ENCODE peak calls at places on chromosomes 11 and 22, in eight cellular contexts. One of them, this sample, is unnamed.
A peak's percentile ranks its signal among the peaks of the same experiment; 100 is the strongest.

GRCh38 chr11:71281901-71282300 is 29.5 kb upstream of the SHANK2 start:
- DNase-seq in NCI-H748 treated with DMSO at 0.1 percent for 48 hours: no peak
- DNase-seq in NCI-H2029: no peak
- DNase-seq in activated CD4-positive, alpha-beta memory T cell treated with anti-CD3 and anti-CD28 coated beads for 36 hours: no peak
- DNase-seq in activated naive CD4-positive, alpha-beta T cell: no peak
- DNase-seq in HepG2: no peak
- DNase-seq in stimulated activated CD4-positive, alpha-beta T cell treated with anti-CD3 and anti-CD28 coated beads, Interleukin-1b, Interleukin-23, amount 100 ng/mL, for 24 hours: no peak
- DNase-seq in AG09309: no peak
- DNase-seq in this sample: no peak

GRCh38 chr11:11728371-11728770 is 106.6 kb upstream of the GALNT18 start:
- DNase-seq in NCI-H748 treated with DMSO at 0.1 percent for 48 hours: no peak
- DNase-seq in NCI-H2029: no peak
- DNase-seq in activated CD4-positive, alpha-beta memory T cell treated with anti-CD3 and anti-CD28 coated beads for 36 hours: no peak
- DNase-seq in activated naive CD4-positive, alpha-beta T cell: no peak
- DNase-seq in HepG2: no peak
- DNase-seq in stimulated activated CD4-positive, alpha-beta T cell treated with anti-CD3 and anti-CD28 coated beads, Interleukin-1b, Interleukin-23, amount 100 ng/mL, for 24 hours: no peak
- DNase-seq in AG09309: no peak
- DNase-seq in this sample: no peak

GRCh38 chr11:129331217-129331616 is 44.4 kb upstream of the BARX2 start:
- DNase-seq in NCI-H748 treated with DMSO at 0.1 percent for 48 hours: no peak
- DNase-seq in NCI-H2029: no peak
- DNase-seq in activated CD4-positive, alpha-beta memory T cell treated with anti-CD3 and anti-CD28 coated beads for 36 hours: no peak
- DNase-seq in activated naive CD4-positive, alpha-beta T cell: no peak
- DNase-seq in HepG2: peak; percentile 16
- DNase-seq in stimulated activated CD4-positive, alpha-beta T cell treated with anti-CD3 and anti-CD28 coated beads, Interleukin-1b, Interleukin-23, amount 100 ng/mL, for 24 hours: no peak
- DNase-seq in AG09309: no peak
- DNase-seq in this sample: peak; percentile 65

GRCh38 chr22:42889290-42889689 is 32.2 kb upstream of the ARFGAP3 start:
- DNase-seq in NCI-H748 treated with DMSO at 0.1 percent for 48 hours: no peak
- DNase-seq in NCI-H2029: no peak
- DNase-seq in activated CD4-positive, alpha-beta memory T cell treated with anti-CD3 and anti-CD28 coated beads for 36 hours: peak; percentile 10
- DNase-seq in activated naive CD4-positive, alpha-beta T cell: no peak
- DNase-seq in HepG2: no peak
- DNase-seq in stimulated activated CD4-positive, alpha-beta T cell treated with anti-CD3 and anti-CD28 coated beads, Interleukin-1b, Interleukin-23, amount 100 ng/mL, for 24 hours: no peak
- DNase-seq in AG09309: no peak
- DNase-seq in this sample: no peak

GRCh38 chr11:20459865-20460264 is 72.3 kb downstream of the PRMT3 start:
- DNase-seq in NCI-H748 treated with DMSO at 0.1 percent for 48 hours: no peak
- DNase-seq in NCI-H2029: no peak
- DNase-seq in activated CD4-positive, alpha-beta memory T cell treated with anti-CD3 and anti-CD28 coated beads for 36 hours: no peak
- DNase-seq in activated naive CD4-positive, alpha-beta T cell: no peak
- DNase-seq in HepG2: no peak
- DNase-seq in stimulated activated CD4-positive, alpha-beta T cell treated with anti-CD3 and anti-CD28 coated beads, Interleukin-1b, Interleukin-23, amount 100 ng/mL, for 24 hours: no peak
- DNase-seq in AG09309: no peak
- DNase-seq in this sample: no peak

GRCh38 chr11:110367571-110367970 is 62.2 kb upstream of the FDX1 start:
- DNase-seq in NCI-H748 treated with DMSO at 0.1 percent for 48 hours: no peak
- DNase-seq in NCI-H2029: peak; percentile 10
- DNase-seq in activated CD4-positive, alpha-beta memory T cell treated with anti-CD3 and anti-CD28 coated beads for 36 hours: no peak
- DNase-seq in activated naive CD4-positive, alpha-beta T cell: no peak
- DNase-seq in HepG2: no peak
- DNase-seq in stimulated activated CD4-positive, alpha-beta T cell treated with anti-CD3 and anti-CD28 coated beads, Interleukin-1b, Interleukin-23, amount 100 ng/mL, for 24 hours: no peak
- DNase-seq in AG09309: no peak
- DNase-seq in this sample: no peak

GRCh38 chr11:19672591-19673206 is 39.9 kb upstream of the NAV2 start:
- DNase-seq in NCI-H748 treated with DMSO at 0.1 percent for 48 hours: no peak
- DNase-seq in NCI-H2029: peak; percentile 15
- DNase-seq in activated CD4-positive, alpha-beta memory T cell treated with anti-CD3 and anti-CD28 coated beads for 36 hours: no peak
- DNase-seq in activated naive CD4-positive, alpha-beta T cell: no peak
- DNase-seq in HepG2: no peak
- DNase-seq in stimulated activated CD4-positive, alpha-beta T cell treated with anti-CD3 and anti-CD28 coated beads, Interleukin-1b, Interleukin-23, amount 100 ng/mL, for 24 hours: no peak
- DNase-seq in AG09309: no peak
- DNase-seq in this sample: no peak

GRCh38 chr22:45217806-45218205 is 22.9 kb downstream of the KIAA0930 start:
- DNase-seq in NCI-H748 treated with DMSO at 0.1 percent for 48 hours: no peak
- DNase-seq in NCI-H2029: no peak
- DNase-seq in activated CD4-positive, alpha-beta memory T cell treated with anti-CD3 and anti-CD28 coated beads for 36 hours: no peak
- DNase-seq in activated naive CD4-positive, alpha-beta T cell: no peak
- DNase-seq in HepG2: no peak
- DNase-seq in stimulated activated CD4-positive, alpha-beta T cell treated with anti-CD3 and anti-CD28 coated beads, Interleukin-1b, Interleukin-23, amount 100 ng/mL, for 24 hours: no peak
- DNase-seq in AG09309: no peak
- DNase-seq in this sample: no peak

GRCh38 chr11:58498464-58498863 is 9.4 kb downstream of the OR5B21 start:
- DNase-seq in NCI-H748 treated with DMSO at 0.1 percent for 48 hours: no peak
- DNase-seq in NCI-H2029: no peak
- DNase-seq in activated CD4-positive, alpha-beta memory T cell treated with anti-CD3 and anti-CD28 coated beads for 36 hours: no peak
- DNase-seq in activated naive CD4-positive, alpha-beta T cell: no peak
- DNase-seq in HepG2: no peak
- DNase-seq in stimulated activated CD4-positive, alpha-beta T cell treated with anti-CD3 and anti-CD28 coated beads, Interleukin-1b, Interleukin-23, amount 100 ng/mL, for 24 hours: no peak
- DNase-seq in AG09309: no peak
- DNase-seq in this sample: no peak

GRCh38 chr11:120383518-120384155 is 47.4 kb downstream of the ARHGEF12 start:
- DNase-seq in NCI-H748 treated with DMSO at 0.1 percent for 48 hours: no peak
- DNase-seq in NCI-H2029: no peak
- DNase-seq in activated CD4-positive, alpha-beta memory T cell treated with anti-CD3 and anti-CD28 coated beads for 36 hours: no peak
- DNase-seq in activated naive CD4-positive, alpha-beta T cell: no peak
- DNase-seq in HepG2: no peak
- DNase-seq in stimulated activated CD4-positive, alpha-beta T cell treated with anti-CD3 and anti-CD28 coated beads, Interleukin-1b, Interleukin-23, amount 100 ng/mL, for 24 hours: no peak
- DNase-seq in AG09309: no peak
- DNase-seq in this sample: no peak

GRCh38 chr11:7672960-7673723 is at the start of gene CYB5R2:
- DNase-seq in NCI-H748 treated with DMSO at 0.1 percent for 48 hours: no peak
- DNase-seq in NCI-H2029: no peak
- DNase-seq in activated CD4-positive, alpha-beta memory T cell treated with anti-CD3 and anti-CD28 coated beads for 36 hours: peak; percentile 38
- DNase-seq in activated naive CD4-positive, alpha-beta T cell: no peak
- DNase-seq in HepG2: no peak
- DNase-seq in stimulated activated CD4-positive, alpha-beta T cell treated with anti-CD3 and anti-CD28 coated beads, Interleukin-1b, Interleukin-23, amount 100 ng/mL, for 24 hours: no peak
- DNase-seq in AG09309: no peak
- DNase-seq in this sample: peak; percentile 57

GRCh38 chr11:21412652-21413383 is 743.4 kb downstream of the NELL1 start:
- DNase-seq in NCI-H748 treated with DMSO at 0.1 percent for 48 hours: no peak
- DNase-seq in NCI-H2029: no peak
- DNase-seq in activated CD4-positive, alpha-beta memory T cell treated with anti-CD3 and anti-CD28 coated beads for 36 hours: no peak
- DNase-seq in activated naive CD4-positive, alpha-beta T cell: no peak
- DNase-seq in HepG2: no peak
- DNase-seq in stimulated activated CD4-positive, alpha-beta T cell treated with anti-CD3 and anti-CD28 coated beads, Interleukin-1b, Interleukin-23, amount 100 ng/mL, for 24 hours: no peak
- DNase-seq in AG09309: no peak
- DNase-seq in this sample: no peak

GRCh38 chr22:37455896-37456295 is 28.6 kb upstream of the ELFN2 start:
- DNase-seq in NCI-H748 treated with DMSO at 0.1 percent for 48 hours: no peak
- DNase-seq in NCI-H2029: no peak
- DNase-seq in activated CD4-positive, alpha-beta memory T cell treated with anti-CD3 and anti-CD28 coated beads for 36 hours: no peak
- DNase-seq in activated naive CD4-positive, alpha-beta T cell: no peak
- DNase-seq in HepG2: no peak
- DNase-seq in stimulated activated CD4-positive, alpha-beta T cell treated with anti-CD3 and anti-CD28 coated beads, Interleukin-1b, Interleukin-23, amount 100 ng/mL, for 24 hours: no peak
- DNase-seq in AG09309: no peak
- DNase-seq in this sample: no peak

GRCh38 chr11:60974726-60975125 is 3.2 kb downstream of the CD6 start:
- DNase-seq in NCI-H748 treated with DMSO at 0.1 percent for 48 hours: no peak
- DNase-seq in NCI-H2029: no peak
- DNase-seq in activated CD4-positive, alpha-beta memory T cell treated with anti-CD3 and anti-CD28 coated beads for 36 hours: peak; percentile 64
- DNase-seq in activated naive CD4-positive, alpha-beta T cell: no peak
- DNase-seq in HepG2: no peak
- DNase-seq in stimulated activated CD4-positive, alpha-beta T cell treated with anti-CD3 and anti-CD28 coated beads, Interleukin-1b, Interleukin-23, amount 100 ng/mL, for 24 hours: no peak
- DNase-seq in AG09309: no peak
- DNase-seq in this sample: no peak

GRCh38 chr11:45578286-45578685 is 87.1 kb downstream of the CHST1 start:
- DNase-seq in NCI-H748 treated with DMSO at 0.1 percent for 48 hours: no peak
- DNase-seq in NCI-H2029: no peak
- DNase-seq in activated CD4-positive, alpha-beta memory T cell treated with anti-CD3 and anti-CD28 coated beads for 36 hours: no peak
- DNase-seq in activated naive CD4-positive, alpha-beta T cell: no peak
- DNase-seq in HepG2: no peak
- DNase-seq in stimulated activated CD4-positive, alpha-beta T cell treated with anti-CD3 and anti-CD28 coated beads, Interleukin-1b, Interleukin-23, amount 100 ng/mL, for 24 hours: no peak
- DNase-seq in AG09309: no peak
- DNase-seq in this sample: no peak

GRCh38 chr11:131924446-131925240 is 554.2 kb downstream of the NTM start:
- DNase-seq in NCI-H748 treated with DMSO at 0.1 percent for 48 hours: no peak
- DNase-seq in NCI-H2029: no peak
- DNase-seq in activated CD4-positive, alpha-beta memory T cell treated with anti-CD3 and anti-CD28 coated beads for 36 hours: no peak
- DNase-seq in activated naive CD4-positive, alpha-beta T cell: no peak
- DNase-seq in HepG2: no peak
- DNase-seq in stimulated activated CD4-positive, alpha-beta T cell treated with anti-CD3 and anti-CD28 coated beads, Interleukin-1b, Interleukin-23, amount 100 ng/mL, for 24 hours: no peak
- DNase-seq in AG09309: no peak
- DNase-seq in this sample: no peak

GRCh38 chr11:126512251-126512650 is 156.8 kb downstream of the ST3GAL4 start:
- DNase-seq in NCI-H748 treated with DMSO at 0.1 percent for 48 hours: no peak
- DNase-seq in NCI-H2029: no peak
- DNase-seq in activated CD4-positive, alpha-beta memory T cell treated with anti-CD3 and anti-CD28 coated beads for 36 hours: no peak
- DNase-seq in activated naive CD4-positive, alpha-beta T cell: no peak
- DNase-seq in HepG2: no peak
- DNase-seq in stimulated activated CD4-positive, alpha-beta T cell treated with anti-CD3 and anti-CD28 coated beads, Interleukin-1b, Interleukin-23, amount 100 ng/mL, for 24 hours: no peak
- DNase-seq in AG09309: no peak
- DNase-seq in this sample: no peak

GRCh38 chr11:130076774-130077481 is 7.2 kb downstream of the APLP2 start:
- DNase-seq in NCI-H748 treated with DMSO at 0.1 percent for 48 hours: no peak
- DNase-seq in NCI-H2029: no peak
- DNase-seq in activated CD4-positive, alpha-beta memory T cell treated with anti-CD3 and anti-CD28 coated beads for 36 hours: no peak
- DNase-seq in activated naive CD4-positive, alpha-beta T cell: no peak
- DNase-seq in HepG2: no peak
- DNase-seq in stimulated activated CD4-positive, alpha-beta T cell treated with anti-CD3 and anti-CD28 coated beads, Interleukin-1b, Interleukin-23, amount 100 ng/mL, for 24 hours: no peak
- DNase-seq in AG09309: no peak
- DNase-seq in this sample: no peak

GRCh38 chr11:77418981-77419592 is 54.8 kb downstream of the PAK1 start:
- DNase-seq in NCI-H748 treated with DMSO at 0.1 percent for 48 hours: no peak
- DNase-seq in NCI-H2029: no peak
- DNase-seq in activated CD4-positive, alpha-beta memory T cell treated with anti-CD3 and anti-CD28 coated beads for 36 hours: no peak
- DNase-seq in activated naive CD4-positive, alpha-beta T cell: no peak
- DNase-seq in HepG2: no peak
- DNase-seq in stimulated activated CD4-positive, alpha-beta T cell treated with anti-CD3 and anti-CD28 coated beads, Interleukin-1b, Interleukin-23, amount 100 ng/mL, for 24 hours: no peak
- DNase-seq in AG09309: no peak
- DNase-seq in this sample: no peak

GRCh38 chr11:86990079-86990478 is 34.9 kb upstream of the FZD4 start:
- DNase-seq in NCI-H748 treated with DMSO at 0.1 percent for 48 hours: no peak
- DNase-seq in NCI-H2029: no peak
- DNase-seq in activated CD4-positive, alpha-beta memory T cell treated with anti-CD3 and anti-CD28 coated beads for 36 hours: no peak
- DNase-seq in activated naive CD4-positive, alpha-beta T cell: no peak
- DNase-seq in HepG2: no peak
- DNase-seq in stimulated activated CD4-positive, alpha-beta T cell treated with anti-CD3 and anti-CD28 coated beads, Interleukin-1b, Interleukin-23, amount 100 ng/mL, for 24 hours: no peak
- DNase-seq in AG09309: no peak
- DNase-seq in this sample: no peak

GRCh38 chr11:17791144-17791543 is 56.6 kb downstream of the KCNC1 start:
- DNase-seq in NCI-H748 treated with DMSO at 0.1 percent for 48 hours: no peak
- DNase-seq in NCI-H2029: no peak
- DNase-seq in activated CD4-positive, alpha-beta memory T cell treated with anti-CD3 and anti-CD28 coated beads for 36 hours: no peak
- DNase-seq in activated naive CD4-positive, alpha-beta T cell: no peak
- DNase-seq in HepG2: no peak
- DNase-seq in stimulated activated CD4-positive, alpha-beta T cell treated with anti-CD3 and anti-CD28 coated beads, Interleukin-1b, Interleukin-23, amount 100 ng/mL, for 24 hours: no peak
- DNase-seq in AG09309: no peak
- DNase-seq in this sample: no peak

GRCh38 chr11:93822359-93822758 is 28.1 kb downstream of the VSTM5 start:
- DNase-seq in NCI-H748 treated with DMSO at 0.1 percent for 48 hours: no peak
- DNase-seq in NCI-H2029: no peak
- DNase-seq in activated CD4-positive, alpha-beta memory T cell treated with anti-CD3 and anti-CD28 coated beads for 36 hours: no peak
- DNase-seq in activated naive CD4-positive, alpha-beta T cell: no peak
- DNase-seq in HepG2: no peak
- DNase-seq in stimulated activated CD4-positive, alpha-beta T cell treated with anti-CD3 and anti-CD28 coated beads, Interleukin-1b, Interleukin-23, amount 100 ng/mL, for 24 hours: no peak
- DNase-seq in AG09309: no peak
- DNase-seq in this sample: no peak

GRCh38 chr11:100805509-100806199 is 118.6 kb downstream of the ARHGAP42 start:
- DNase-seq in NCI-H748 treated with DMSO at 0.1 percent for 48 hours: no peak
- DNase-seq in NCI-H2029: no peak
- DNase-seq in activated CD4-positive, alpha-beta memory T cell treated with anti-CD3 and anti-CD28 coated beads for 36 hours: no peak
- DNase-seq in activated naive CD4-positive, alpha-beta T cell: no peak
- DNase-seq in HepG2: no peak
- DNase-seq in stimulated activated CD4-positive, alpha-beta T cell treated with anti-CD3 and anti-CD28 coated beads, Interleukin-1b, Interleukin-23, amount 100 ng/mL, for 24 hours: no peak
- DNase-seq in AG09309: peak; percentile 34
- DNase-seq in this sample: no peak

GRCh38 chr11:78840623-78841022 is 266.0 kb upstream of the NARS2 start:
- DNase-seq in NCI-H748 treated with DMSO at 0.1 percent for 48 hours: no peak
- DNase-seq in NCI-H2029: no peak
- DNase-seq in activated CD4-positive, alpha-beta memory T cell treated with anti-CD3 and anti-CD28 coated beads for 36 hours: no peak
- DNase-seq in activated naive CD4-positive, alpha-beta T cell: no peak
- DNase-seq in HepG2: no peak
- DNase-seq in stimulated activated CD4-positive, alpha-beta T cell treated with anti-CD3 and anti-CD28 coated beads, Interleukin-1b, Interleukin-23, amount 100 ng/mL, for 24 hours: no peak
- DNase-seq in AG09309: peak; percentile 80
- DNase-seq in this sample: no peak

GRCh38 chr11:118914178-118914918 is 11.4 kb downstream of the BCL9L start:
- DNase-seq in NCI-H748 treated with DMSO at 0.1 percent for 48 hours: no peak
- DNase-seq in NCI-H2029: no peak
- DNase-seq in activated CD4-positive, alpha-beta memory T cell treated with anti-CD3 and anti-CD28 coated beads for 36 hours: peak; percentile 88
- DNase-seq in activated naive CD4-positive, alpha-beta T cell: peak; percentile 68
- DNase-seq in HepG2: peak; percentile 53
- DNase-seq in stimulated activated CD4-positive, alpha-beta T cell treated with anti-CD3 and anti-CD28 coated beads, Interleukin-1b, Interleukin-23, amount 100 ng/mL, for 24 hours: no peak
- DNase-seq in AG09309: no peak
- DNase-seq in this sample: peak; percentile 38

GRCh38 chr22:43862074-43862881 is at the start of gene SULT4A1:
- DNase-seq in NCI-H748 treated with DMSO at 0.1 percent for 48 hours: peak; percentile 61
- DNase-seq in NCI-H2029: peak; percentile 72
- DNase-seq in activated CD4-positive, alpha-beta memory T cell treated with anti-CD3 and anti-CD28 coated beads for 36 hours: no peak
- DNase-seq in activated naive CD4-positive, alpha-beta T cell: no peak
- DNase-seq in HepG2: no peak
- DNase-seq in stimulated activated CD4-positive, alpha-beta T cell treated with anti-CD3 and anti-CD28 coated beads, Interleukin-1b, Interleukin-23, amount 100 ng/mL, for 24 hours: no peak
- DNase-seq in AG09309: no peak
- DNase-seq in this sample: no peak

GRCh38 chr11:108536783-108537182 is 38.6 kb upstream of the POGLUT3 start:
- DNase-seq in NCI-H748 treated with DMSO at 0.1 percent for 48 hours: no peak
- DNase-seq in NCI-H2029: no peak
- DNase-seq in activated CD4-positive, alpha-beta memory T cell treated with anti-CD3 and anti-CD28 coated beads for 36 hours: no peak
- DNase-seq in activated naive CD4-positive, alpha-beta T cell: no peak
- DNase-seq in HepG2: no peak
- DNase-seq in stimulated activated CD4-positive, alpha-beta T cell treated with anti-CD3 and anti-CD28 coated beads, Interleukin-1b, Interleukin-23, amount 100 ng/mL, for 24 hours: no peak
- DNase-seq in AG09309: no peak
- DNase-seq in this sample: no peak

GRCh38 chr11:46055371-46055770 is 65.9 kb downstream of the PHF21A start:
- DNase-seq in NCI-H748 treated with DMSO at 0.1 percent for 48 hours: no peak
- DNase-seq in NCI-H2029: no peak
- DNase-seq in activated CD4-positive, alpha-beta memory T cell treated with anti-CD3 and anti-CD28 coated beads for 36 hours: no peak
- DNase-seq in activated naive CD4-positive, alpha-beta T cell: no peak
- DNase-seq in HepG2: peak; percentile 80
- DNase-seq in stimulated activated CD4-positive, alpha-beta T cell treated with anti-CD3 and anti-CD28 coated beads, Interleukin-1b, Interleukin-23, amount 100 ng/mL, for 24 hours: no peak
- DNase-seq in AG09309: no peak
- DNase-seq in this sample: no peak

GRCh38 chr11:12673924-12674570 is at the start of gene TEAD1:
- DNase-seq in NCI-H748 treated with DMSO at 0.1 percent for 48 hours: peak; percentile 87
- DNase-seq in NCI-H2029: peak; percentile 90
- DNase-seq in activated CD4-positive, alpha-beta memory T cell treated with anti-CD3 and anti-CD28 coated beads for 36 hours: peak; percentile 91
- DNase-seq in activated naive CD4-positive, alpha-beta T cell: peak; percentile 39
- DNase-seq in HepG2: peak; percentile 84
- DNase-seq in stimulated activated CD4-positive, alpha-beta T cell treated with anti-CD3 and anti-CD28 coated beads, Interleukin-1b, Interleukin-23, amount 100 ng/mL, for 24 hours: peak; percentile 78
- DNase-seq in AG09309: peak; percentile 83
- DNase-seq in this sample: peak; percentile 97

GRCh38 chr11:91804057-91804456 is 420.6 kb upstream of the FAT3 start:
- DNase-seq in NCI-H748 treated with DMSO at 0.1 percent for 48 hours: no peak
- DNase-seq in NCI-H2029: no peak
- DNase-seq in activated CD4-positive, alpha-beta memory T cell treated with anti-CD3 and anti-CD28 coated beads for 36 hours: no peak
- DNase-seq in activated naive CD4-positive, alpha-beta T cell: no peak
- DNase-seq in HepG2: no peak
- DNase-seq in stimulated activated CD4-positive, alpha-beta T cell treated with anti-CD3 and anti-CD28 coated beads, Interleukin-1b, Interleukin-23, amount 100 ng/mL, for 24 hours: no peak
- DNase-seq in AG09309: no peak
- DNase-seq in this sample: no peak

GRCh38 chr11:121651267-121651625 is 198.5 kb upstream of the SORL1-AS1 start:
- DNase-seq in NCI-H748 treated with DMSO at 0.1 percent for 48 hours: no peak
- DNase-seq in NCI-H2029: no peak
- DNase-seq in activated CD4-positive, alpha-beta memory T cell treated with anti-CD3 and anti-CD28 coated beads for 36 hours: no peak
- DNase-seq in activated naive CD4-positive, alpha-beta T cell: no peak
- DNase-seq in HepG2: no peak
- DNase-seq in stimulated activated CD4-positive, alpha-beta T cell treated with anti-CD3 and anti-CD28 coated beads, Interleukin-1b, Interleukin-23, amount 100 ng/mL, for 24 hours: no peak
- DNase-seq in AG09309: no peak
- DNase-seq in this sample: no peak

GRCh38 chr22:39180566-39180965 is 28.1 kb upstream of the CBX7 start:
- DNase-seq in NCI-H748 treated with DMSO at 0.1 percent for 48 hours: no peak
- DNase-seq in NCI-H2029: no peak
- DNase-seq in activated CD4-positive, alpha-beta memory T cell treated with anti-CD3 and anti-CD28 coated beads for 36 hours: no peak
- DNase-seq in activated naive CD4-positive, alpha-beta T cell: no peak
- DNase-seq in HepG2: no peak
- DNase-seq in stimulated activated CD4-positive, alpha-beta T cell treated with anti-CD3 and anti-CD28 coated beads, Interleukin-1b, Interleukin-23, amount 100 ng/mL, for 24 hours: no peak
- DNase-seq in AG09309: no peak
- DNase-seq in this sample: no peak

GRCh38 chr11:1402355-1402754 is 12.6 kb downstream of the BRSK2 start:
- DNase-seq in NCI-H748 treated with DMSO at 0.1 percent for 48 hours: no peak
- DNase-seq in NCI-H2029: no peak
- DNase-seq in activated CD4-positive, alpha-beta memory T cell treated with anti-CD3 and anti-CD28 coated beads for 36 hours: no peak
- DNase-seq in activated naive CD4-positive, alpha-beta T cell: no peak
- DNase-seq in HepG2: no peak
- DNase-seq in stimulated activated CD4-positive, alpha-beta T cell treated with anti-CD3 and anti-CD28 coated beads, Interleukin-1b, Interleukin-23, amount 100 ng/mL, for 24 hours: no peak
- DNase-seq in AG09309: no peak
- DNase-seq in this sample: no peak

GRCh38 chr11:66020212-66020611 is 6.1 kb downstream of the CATSPER1 start:
- DNase-seq in NCI-H748 treated with DMSO at 0.1 percent for 48 hours: no peak
- DNase-seq in NCI-H2029: no peak
- DNase-seq in activated CD4-positive, alpha-beta memory T cell treated with anti-CD3 and anti-CD28 coated beads for 36 hours: no peak
- DNase-seq in activated naive CD4-positive, alpha-beta T cell: no peak
- DNase-seq in HepG2: no peak
- DNase-seq in stimulated activated CD4-positive, alpha-beta T cell treated with anti-CD3 and anti-CD28 coated beads, Interleukin-1b, Interleukin-23, amount 100 ng/mL, for 24 hours: no peak
- DNase-seq in AG09309: no peak
- DNase-seq in this sample: no peak

This sample was measured in mucosa of gallbladder.